ENCODE peak calls at places on chromosomes 4 and X, in four cellular contexts. S is thoracic aorta; Z is stimulated activated CD8-positive, alpha-beta memory T cell treated with anti-CD3 and anti-CD28 coated beads, Interleukin-15, amount 100 ng/mL, for 4 hours; G is LoVo. J is an unnamed sample.

GRCh38 chr4:140756292-140757219 is at the start of gene TBC1D9:
- DNase-seq in S (peak), Z (no peak), G (peak), J (peak)

GRCh38 chrX:135516376-135516775 is 4.1 kb upstream of the INTS6L start:
- DNase-seq in S (no peak), Z (no peak), G (no peak), J (no peak)

GRCh38 chr4:2781911-2782310 is 11.0 kb upstream of the SH3BP2 start:
- DNase-seq in S (no peak), Z (no peak), G (no peak), J (no peak)

GRCh38 chrX:110286126-110286525 is 31.8 kb downstream of the AMMECR1 start:
- DNase-seq in S (no peak), Z (no peak), G (peak), J (peak)

GRCh38 chr4:36111180-36111579 is 133.1 kb downstream of the ARAP2 start:
- DNase-seq in S (no peak), Z (no peak), G (no peak), J (no peak)

GRCh38 chrX:135302269-135302873 is 6.9 kb upstream of the ETDC start:
- DNase-seq in S (no peak), Z (no peak), G (no peak), J (no peak)

GRCh38 chrX:97968376-97969104 is 1084.8 kb downstream of the RPA4 start:
- DNase-seq in S (no peak), Z (no peak), G (no peak), J (no peak)

GRCh38 chr4:142703694-142704309 is 142.3 kb downstream of the INPP4B start:
- DNase-seq in S (no peak), Z (no peak), G (no peak), J (no peak)

GRCh38 chrX:103063918-103064434 is at the start of gene BEX1:
- DNase-seq in S (no peak), Z (no peak), G (no peak), J (no peak)

GRCh38 chr4:10006236-10006603 is 15.1 kb downstream of the SLC2A9 start:
- DNase-seq in S (peak), Z (no peak), G (peak), J (peak)

GRCh38 chrX:11580789-11581188 is 84.9 kb downstream of the ARHGAP6 start:
- DNase-seq in S (no peak), Z (no peak), G (no peak), J (no peak)

GRCh38 chr4:8380511-8381415 is 59.8 kb downstream of the ACOX3 start:
- DNase-seq in S (no peak), Z (no peak), G (no peak), J (no peak)

GRCh38 chr4:27066591-27066990 is 205.9 kb downstream of the STIM2 start:
- DNase-seq in S (no peak), Z (no peak), G (no peak), J (peak)

GRCh38 chr4:47391256-47391655 is 72.2 kb downstream of the COMMD8 start:
- DNase-seq in S (no peak), Z (no peak), G (no peak), J (no peak)

GRCh38 chrX:152897216-152898144 is at the start of gene ZNF185:
- DNase-seq in S (no peak), Z (no peak), G (peak), J (peak)

GRCh38 chr4:138275946-138276621 is 33.9 kb upstream of the SLC7A11 start:
- DNase-seq in S (no peak), Z (no peak), G (no peak), J (peak)

GRCh38 chr4:1793496-1793840 is 375 bp downstream of the FGFR3 start:
- DNase-seq in S (no peak), Z (no peak), G (peak), J (no peak)

GRCh38 chr4:164239433-164239832 is 514.5 kb upstream of the SMIM31 start:
- DNase-seq in S (no peak), Z (no peak), G (no peak), J (no peak)

GRCh38 chrX:154046262-154046771 is 26.6 kb upstream of the IRAK1 start:
- DNase-seq in S (no peak), Z (no peak), G (no peak), J (no peak)

GRCh38 chr4:118746251-118746919 is 61.2 kb downstream of the METTL14 start:
- DNase-seq in S (no peak), Z (no peak), G (no peak), J (no peak)

GRCh38 chrX:3244203-3244743 is 102.2 kb downstream of the MXRA5 start:
- DNase-seq in S (no peak), Z (no peak), G (no peak), J (no peak)

GRCh38 chr4:177384856-177385396 is 57.3 kb downstream of the AGA start:
- DNase-seq in S (no peak), Z (no peak), G (no peak), J (no peak)

GRCh38 chr4:147933316-147933715 is 201.4 kb downstream of the ARHGAP10 start:
- DNase-seq in S (no peak), Z (no peak), G (no peak), J (no peak)

GRCh38 chr4:182194115-182194834 is 48.9 kb upstream of the TENM3 start:
- DNase-seq in S (no peak), Z (no peak), G (no peak), J (no peak)

J was measured in PC-9.